ENCODE peak calls at places on chromosome 21, in ten cellular contexts. One of them, this sample, is unnamed.

GRCh38 chr21:17779486-17779885 is 39.7 kb downstream of the C21orf91 start:
- DNase-seq in stimulated activated CD4-positive, alpha-beta T cell treated with anti-CD3 and anti-CD28 coated beads, Interleukin-2, amount 100 ng/mL, for 4 hours: no peak
- DNase-seq in body of pancreas: no peak
- DNase-seq in ACHN: no peak
- DNase-seq in type B pancreatic cell: no peak
- DNase-seq in thoracic aorta: no peak
- DNase-seq in AG20443: no peak
- DNase-seq in activated CD4-positive, CD25-positive, alpha-beta regulatory T cell treated with anti-CD3 and anti-CD28 coated beads, Interleukin-2, amount 50 U/mL, for 16 hours: no peak
- DNase-seq in neural crest cell: no peak
- DNase-seq in stimulated activated CD8-positive, alpha-beta memory T cell treated with anti-CD3 and anti-CD28 coated beads, Interleukin-12 subunit alpha, Interleukin-12 subunit beta, amount 100 ng/mL, for 4 hours: no peak
- DNase-seq in this sample: no peak

GRCh38 chr21:38343691-38344090 is 86.9 kb downstream of the KCNJ15 start:
- DNase-seq in stimulated activated CD4-positive, alpha-beta T cell treated with anti-CD3 and anti-CD28 coated beads, Interleukin-2, amount 100 ng/mL, for 4 hours: no peak
- DNase-seq in body of pancreas: peak; percentile 80
- DNase-seq in ACHN: no peak
- DNase-seq in type B pancreatic cell: no peak
- DNase-seq in thoracic aorta: peak; percentile 89
- DNase-seq in AG20443: peak; percentile 47
- DNase-seq in activated CD4-positive, CD25-positive, alpha-beta regulatory T cell treated with anti-CD3 and anti-CD28 coated beads, Interleukin-2, amount 50 U/mL, for 16 hours: no peak
- DNase-seq in neural crest cell: no peak
- DNase-seq in stimulated activated CD8-positive, alpha-beta memory T cell treated with anti-CD3 and anti-CD28 coated beads, Interleukin-12 subunit alpha, Interleukin-12 subunit beta, amount 100 ng/mL, for 4 hours: no peak
- DNase-seq in this sample: no peak

GRCh38 chr21:43195131-43196021 is 26.6 kb downstream of the CRYAA start:
- DNase-seq in stimulated activated CD4-positive, alpha-beta T cell treated with anti-CD3 and anti-CD28 coated beads, Interleukin-2, amount 100 ng/mL, for 4 hours: no peak
- DNase-seq in body of pancreas: peak; percentile 39
- DNase-seq in ACHN: no peak
- DNase-seq in type B pancreatic cell: peak; percentile 59
- DNase-seq in thoracic aorta: no peak
- DNase-seq in AG20443: no peak
- DNase-seq in activated CD4-positive, CD25-positive, alpha-beta regulatory T cell treated with anti-CD3 and anti-CD28 coated beads, Interleukin-2, amount 50 U/mL, for 16 hours: no peak
- DNase-seq in neural crest cell: no peak
- DNase-seq in stimulated activated CD8-positive, alpha-beta memory T cell treated with anti-CD3 and anti-CD28 coated beads, Interleukin-12 subunit alpha, Interleukin-12 subunit beta, amount 100 ng/mL, for 4 hours: no peak
- DNase-seq in this sample: no peak

GRCh38 chr21:19076031-19076430 is 672.4 kb upstream of the TMPRSS15 start:
- DNase-seq in stimulated activated CD4-positive, alpha-beta T cell treated with anti-CD3 and anti-CD28 coated beads, Interleukin-2, amount 100 ng/mL, for 4 hours: no peak
- DNase-seq in body of pancreas: no peak
- DNase-seq in ACHN: no peak
- DNase-seq in type B pancreatic cell: no peak
- DNase-seq in thoracic aorta: no peak
- DNase-seq in AG20443: no peak
- DNase-seq in activated CD4-positive, CD25-positive, alpha-beta regulatory T cell treated with anti-CD3 and anti-CD28 coated beads, Interleukin-2, amount 50 U/mL, for 16 hours: no peak
- DNase-seq in neural crest cell: no peak
- DNase-seq in stimulated activated CD8-positive, alpha-beta memory T cell treated with anti-CD3 and anti-CD28 coated beads, Interleukin-12 subunit alpha, Interleukin-12 subunit beta, amount 100 ng/mL, for 4 hours: no peak
- DNase-seq in this sample: no peak

GRCh38 chr21:38914531-38915385 is 109.0 kb downstream of the ETS2 start:
- DNase-seq in stimulated activated CD4-positive, alpha-beta T cell treated with anti-CD3 and anti-CD28 coated beads, Interleukin-2, amount 100 ng/mL, for 4 hours: no peak
- DNase-seq in body of pancreas: no peak
- DNase-seq in ACHN: no peak
- DNase-seq in type B pancreatic cell: no peak
- DNase-seq in thoracic aorta: no peak
- DNase-seq in AG20443: no peak
- DNase-seq in activated CD4-positive, CD25-positive, alpha-beta regulatory T cell treated with anti-CD3 and anti-CD28 coated beads, Interleukin-2, amount 50 U/mL, for 16 hours: no peak
- DNase-seq in neural crest cell: no peak
- DNase-seq in stimulated activated CD8-positive, alpha-beta memory T cell treated with anti-CD3 and anti-CD28 coated beads, Interleukin-12 subunit alpha, Interleukin-12 subunit beta, amount 100 ng/mL, for 4 hours: no peak
- DNase-seq in this sample: no peak

GRCh38 chr21:43574741-43575465 is 84.4 kb downstream of the HSF2BP start:
- DNase-seq in stimulated activated CD4-positive, alpha-beta T cell treated with anti-CD3 and anti-CD28 coated beads, Interleukin-2, amount 100 ng/mL, for 4 hours: no peak
- DNase-seq in body of pancreas: peak; percentile 59
- DNase-seq in ACHN: no peak
- DNase-seq in type B pancreatic cell: no peak
- DNase-seq in thoracic aorta: no peak
- DNase-seq in AG20443: no peak
- DNase-seq in activated CD4-positive, CD25-positive, alpha-beta regulatory T cell treated with anti-CD3 and anti-CD28 coated beads, Interleukin-2, amount 50 U/mL, for 16 hours: no peak
- DNase-seq in neural crest cell: no peak
- DNase-seq in stimulated activated CD8-positive, alpha-beta memory T cell treated with anti-CD3 and anti-CD28 coated beads, Interleukin-12 subunit alpha, Interleukin-12 subunit beta, amount 100 ng/mL, for 4 hours: no peak
- DNase-seq in this sample: no peak

GRCh38 chr21:45405271-45405818 is 380 bp downstream of the COL18A1 start:
- DNase-seq in stimulated activated CD4-positive, alpha-beta T cell treated with anti-CD3 and anti-CD28 coated beads, Interleukin-2, amount 100 ng/mL, for 4 hours: no peak
- DNase-seq in body of pancreas: no peak
- DNase-seq in ACHN: peak; percentile 52
- DNase-seq in type B pancreatic cell: no peak
- DNase-seq in thoracic aorta: no peak
- DNase-seq in AG20443: peak; percentile 86
- DNase-seq in activated CD4-positive, CD25-positive, alpha-beta regulatory T cell treated with anti-CD3 and anti-CD28 coated beads, Interleukin-2, amount 50 U/mL, for 16 hours: no peak
- DNase-seq in neural crest cell: no peak
- DNase-seq in stimulated activated CD8-positive, alpha-beta memory T cell treated with anti-CD3 and anti-CD28 coated beads, Interleukin-12 subunit alpha, Interleukin-12 subunit beta, amount 100 ng/mL, for 4 hours: no peak
- DNase-seq in this sample: no peak

GRCh38 chr21:34074283-34075098 is 1.1 kb downstream of the MRPS6 start:
- DNase-seq in stimulated activated CD4-positive, alpha-beta T cell treated with anti-CD3 and anti-CD28 coated beads, Interleukin-2, amount 100 ng/mL, for 4 hours: no peak
- DNase-seq in body of pancreas: no peak
- DNase-seq in ACHN: peak; percentile 5
- DNase-seq in type B pancreatic cell: no peak
- DNase-seq in thoracic aorta: no peak
- DNase-seq in AG20443: no peak
- DNase-seq in activated CD4-positive, CD25-positive, alpha-beta regulatory T cell treated with anti-CD3 and anti-CD28 coated beads, Interleukin-2, amount 50 U/mL, for 16 hours: no peak
- DNase-seq in neural crest cell: peak; percentile 8
- DNase-seq in stimulated activated CD8-positive, alpha-beta memory T cell treated with anti-CD3 and anti-CD28 coated beads, Interleukin-12 subunit alpha, Interleukin-12 subunit beta, amount 100 ng/mL, for 4 hours: no peak
- DNase-seq in this sample: no peak

GRCh38 chr21:25331286-25331685 is 276.0 kb downstream of the MRPL39 start:
- DNase-seq in stimulated activated CD4-positive, alpha-beta T cell treated with anti-CD3 and anti-CD28 coated beads, Interleukin-2, amount 100 ng/mL, for 4 hours: no peak
- DNase-seq in body of pancreas: no peak
- DNase-seq in ACHN: no peak
- DNase-seq in type B pancreatic cell: no peak
- DNase-seq in thoracic aorta: no peak
- DNase-seq in AG20443: no peak
- DNase-seq in activated CD4-positive, CD25-positive, alpha-beta regulatory T cell treated with anti-CD3 and anti-CD28 coated beads, Interleukin-2, amount 50 U/mL, for 16 hours: no peak
- DNase-seq in neural crest cell: no peak
- DNase-seq in stimulated activated CD8-positive, alpha-beta memory T cell treated with anti-CD3 and anti-CD28 coated beads, Interleukin-12 subunit alpha, Interleukin-12 subunit beta, amount 100 ng/mL, for 4 hours: no peak
- DNase-seq in this sample: no peak

GRCh38 chr21:16768096-16768495 is 744.7 kb upstream of the CXADR start:
- DNase-seq in stimulated activated CD4-positive, alpha-beta T cell treated with anti-CD3 and anti-CD28 coated beads, Interleukin-2, amount 100 ng/mL, for 4 hours: no peak
- DNase-seq in body of pancreas: no peak
- DNase-seq in ACHN: no peak
- DNase-seq in type B pancreatic cell: no peak
- DNase-seq in thoracic aorta: no peak
- DNase-seq in AG20443: no peak
- DNase-seq in activated CD4-positive, CD25-positive, alpha-beta regulatory T cell treated with anti-CD3 and anti-CD28 coated beads, Interleukin-2, amount 50 U/mL, for 16 hours: no peak
- DNase-seq in neural crest cell: no peak
- DNase-seq in stimulated activated CD8-positive, alpha-beta memory T cell treated with anti-CD3 and anti-CD28 coated beads, Interleukin-12 subunit alpha, Interleukin-12 subunit beta, amount 100 ng/mL, for 4 hours: no peak
- DNase-seq in this sample: no peak

GRCh38 chr21:29114765-29115164 is 15.7 kb upstream of the MAP3K7CL start:
- DNase-seq in stimulated activated CD4-positive, alpha-beta T cell treated with anti-CD3 and anti-CD28 coated beads, Interleukin-2, amount 100 ng/mL, for 4 hours: no peak
- DNase-seq in body of pancreas: no peak
- DNase-seq in ACHN: peak; percentile 32
- DNase-seq in type B pancreatic cell: no peak
- DNase-seq in thoracic aorta: no peak
- DNase-seq in AG20443: peak; percentile 61
- DNase-seq in activated CD4-positive, CD25-positive, alpha-beta regulatory T cell treated with anti-CD3 and anti-CD28 coated beads, Interleukin-2, amount 50 U/mL, for 16 hours: no peak
- DNase-seq in neural crest cell: no peak
- DNase-seq in stimulated activated CD8-positive, alpha-beta memory T cell treated with anti-CD3 and anti-CD28 coated beads, Interleukin-12 subunit alpha, Interleukin-12 subunit beta, amount 100 ng/mL, for 4 hours: no peak
- DNase-seq in this sample: no peak

GRCh38 chr21:45886610-45887026 is 95.0 kb upstream of the COL6A1 start:
- DNase-seq in stimulated activated CD4-positive, alpha-beta T cell treated with anti-CD3 and anti-CD28 coated beads, Interleukin-2, amount 100 ng/mL, for 4 hours: peak; percentile 16
- DNase-seq in body of pancreas: no peak
- DNase-seq in ACHN: no peak
- DNase-seq in type B pancreatic cell: no peak
- DNase-seq in thoracic aorta: no peak
- DNase-seq in AG20443: no peak
- DNase-seq in activated CD4-positive, CD25-positive, alpha-beta regulatory T cell treated with anti-CD3 and anti-CD28 coated beads, Interleukin-2, amount 50 U/mL, for 16 hours: no peak
- DNase-seq in neural crest cell: no peak
- DNase-seq in stimulated activated CD8-positive, alpha-beta memory T cell treated with anti-CD3 and anti-CD28 coated beads, Interleukin-12 subunit alpha, Interleukin-12 subunit beta, amount 100 ng/mL, for 4 hours: no peak
- DNase-seq in this sample: no peak

GRCh38 chr21:41772351-41773080 is 5.7 kb upstream of the RIPK4 start:
- DNase-seq in stimulated activated CD4-positive, alpha-beta T cell treated with anti-CD3 and anti-CD28 coated beads, Interleukin-2, amount 100 ng/mL, for 4 hours: no peak
- DNase-seq in body of pancreas: no peak
- DNase-seq in ACHN: no peak
- DNase-seq in type B pancreatic cell: no peak
- DNase-seq in thoracic aorta: no peak
- DNase-seq in AG20443: no peak
- DNase-seq in activated CD4-positive, CD25-positive, alpha-beta regulatory T cell treated with anti-CD3 and anti-CD28 coated beads, Interleukin-2, amount 50 U/mL, for 16 hours: no peak
- DNase-seq in neural crest cell: no peak
- DNase-seq in stimulated activated CD8-positive, alpha-beta memory T cell treated with anti-CD3 and anti-CD28 coated beads, Interleukin-12 subunit alpha, Interleukin-12 subunit beta, amount 100 ng/mL, for 4 hours: no peak
- DNase-seq in this sample: no peak

GRCh38 chr21:40731206-40731605 is 115.8 kb downstream of the DSCAM start:
- DNase-seq in stimulated activated CD4-positive, alpha-beta T cell treated with anti-CD3 and anti-CD28 coated beads, Interleukin-2, amount 100 ng/mL, for 4 hours: no peak
- DNase-seq in body of pancreas: no peak
- DNase-seq in ACHN: no peak
- DNase-seq in type B pancreatic cell: no peak
- DNase-seq in thoracic aorta: no peak
- DNase-seq in AG20443: no peak
- DNase-seq in activated CD4-positive, CD25-positive, alpha-beta regulatory T cell treated with anti-CD3 and anti-CD28 coated beads, Interleukin-2, amount 50 U/mL, for 16 hours: no peak
- DNase-seq in neural crest cell: no peak
- DNase-seq in stimulated activated CD8-positive, alpha-beta memory T cell treated with anti-CD3 and anti-CD28 coated beads, Interleukin-12 subunit alpha, Interleukin-12 subunit beta, amount 100 ng/mL, for 4 hours: no peak
- DNase-seq in this sample: no peak

GRCh38 chr21:27827972-27828371 is 861.1 kb upstream of the ADAMTS5 start:
- DNase-seq in stimulated activated CD4-positive, alpha-beta T cell treated with anti-CD3 and anti-CD28 coated beads, Interleukin-2, amount 100 ng/mL, for 4 hours: no peak
- DNase-seq in body of pancreas: no peak
- DNase-seq in ACHN: no peak
- DNase-seq in type B pancreatic cell: no peak
- DNase-seq in thoracic aorta: no peak
- DNase-seq in AG20443: no peak
- DNase-seq in activated CD4-positive, CD25-positive, alpha-beta regulatory T cell treated with anti-CD3 and anti-CD28 coated beads, Interleukin-2, amount 50 U/mL, for 16 hours: no peak
- DNase-seq in neural crest cell: no peak
- DNase-seq in stimulated activated CD8-positive, alpha-beta memory T cell treated with anti-CD3 and anti-CD28 coated beads, Interleukin-12 subunit alpha, Interleukin-12 subunit beta, amount 100 ng/mL, for 4 hours: no peak
- DNase-seq in this sample: no peak

GRCh38 chr21:46544003-46544402 is 60.9 kb downstream of the S100B start:
- DNase-seq in stimulated activated CD4-positive, alpha-beta T cell treated with anti-CD3 and anti-CD28 coated beads, Interleukin-2, amount 100 ng/mL, for 4 hours: no peak
- DNase-seq in body of pancreas: no peak
- DNase-seq in ACHN: no peak
- DNase-seq in type B pancreatic cell: no peak
- DNase-seq in thoracic aorta: no peak
- DNase-seq in AG20443: no peak
- DNase-seq in activated CD4-positive, CD25-positive, alpha-beta regulatory T cell treated with anti-CD3 and anti-CD28 coated beads, Interleukin-2, amount 50 U/mL, for 16 hours: no peak
- DNase-seq in neural crest cell: no peak
- DNase-seq in stimulated activated CD8-positive, alpha-beta memory T cell treated with anti-CD3 and anti-CD28 coated beads, Interleukin-12 subunit alpha, Interleukin-12 subunit beta, amount 100 ng/mL, for 4 hours: no peak
- DNase-seq in this sample: no peak

GRCh38 chr21:44709426-44710293 is 1.7 kb downstream of the TSPEAR start:
- DNase-seq in stimulated activated CD4-positive, alpha-beta T cell treated with anti-CD3 and anti-CD28 coated beads, Interleukin-2, amount 100 ng/mL, for 4 hours: peak; percentile 33
- DNase-seq in body of pancreas: no peak
- DNase-seq in ACHN: no peak
- DNase-seq in type B pancreatic cell: peak; percentile 67
- DNase-seq in thoracic aorta: no peak
- DNase-seq in AG20443: peak; percentile 20
- DNase-seq in activated CD4-positive, CD25-positive, alpha-beta regulatory T cell treated with anti-CD3 and anti-CD28 coated beads, Interleukin-2, amount 50 U/mL, for 16 hours: no peak
- DNase-seq in neural crest cell: no peak
- DNase-seq in stimulated activated CD8-positive, alpha-beta memory T cell treated with anti-CD3 and anti-CD28 coated beads, Interleukin-12 subunit alpha, Interleukin-12 subunit beta, amount 100 ng/mL, for 4 hours: no peak
- DNase-seq in this sample: no peak

GRCh38 chr21:46393451-46393940 is 65.2 kb upstream of the DIP2A start:
- DNase-seq in stimulated activated CD4-positive, alpha-beta T cell treated with anti-CD3 and anti-CD28 coated beads, Interleukin-2, amount 100 ng/mL, for 4 hours: no peak
- DNase-seq in body of pancreas: no peak
- DNase-seq in ACHN: no peak
- DNase-seq in type B pancreatic cell: no peak
- DNase-seq in thoracic aorta: no peak
- DNase-seq in AG20443: no peak
- DNase-seq in activated CD4-positive, CD25-positive, alpha-beta regulatory T cell treated with anti-CD3 and anti-CD28 coated beads, Interleukin-2, amount 50 U/mL, for 16 hours: no peak
- DNase-seq in neural crest cell: no peak
- DNase-seq in stimulated activated CD8-positive, alpha-beta memory T cell treated with anti-CD3 and anti-CD28 coated beads, Interleukin-12 subunit alpha, Interleukin-12 subunit beta, amount 100 ng/mL, for 4 hours: no peak
- DNase-seq in this sample: no peak

GRCh38 chr21:16198546-16198945 is 468.8 kb downstream of the USP25 start:
- DNase-seq in stimulated activated CD4-positive, alpha-beta T cell treated with anti-CD3 and anti-CD28 coated beads, Interleukin-2, amount 100 ng/mL, for 4 hours: no peak
- DNase-seq in body of pancreas: no peak
- DNase-seq in ACHN: no peak
- DNase-seq in type B pancreatic cell: no peak
- DNase-seq in thoracic aorta: no peak
- DNase-seq in AG20443: no peak
- DNase-seq in activated CD4-positive, CD25-positive, alpha-beta regulatory T cell treated with anti-CD3 and anti-CD28 coated beads, Interleukin-2, amount 50 U/mL, for 16 hours: no peak
- DNase-seq in neural crest cell: no peak
- DNase-seq in stimulated activated CD8-positive, alpha-beta memory T cell treated with anti-CD3 and anti-CD28 coated beads, Interleukin-12 subunit alpha, Interleukin-12 subunit beta, amount 100 ng/mL, for 4 hours: no peak
- DNase-seq in this sample: no peak

GRCh38 chr21:29501451-29501850 is 202.7 kb downstream of the BACH1 start:
- DNase-seq in stimulated activated CD4-positive, alpha-beta T cell treated with anti-CD3 and anti-CD28 coated beads, Interleukin-2, amount 100 ng/mL, for 4 hours: no peak
- DNase-seq in body of pancreas: no peak
- DNase-seq in ACHN: no peak
- DNase-seq in type B pancreatic cell: no peak
- DNase-seq in thoracic aorta: no peak
- DNase-seq in AG20443: peak; percentile 31
- DNase-seq in activated CD4-positive, CD25-positive, alpha-beta regulatory T cell treated with anti-CD3 and anti-CD28 coated beads, Interleukin-2, amount 50 U/mL, for 16 hours: no peak
- DNase-seq in neural crest cell: no peak
- DNase-seq in stimulated activated CD8-positive, alpha-beta memory T cell treated with anti-CD3 and anti-CD28 coated beads, Interleukin-12 subunit alpha, Interleukin-12 subunit beta, amount 100 ng/mL, for 4 hours: no peak
- DNase-seq in this sample: no peak

GRCh38 chr21:45098867-45099266 is 24.5 kb downstream of the ADARB1 start:
- DNase-seq in stimulated activated CD4-positive, alpha-beta T cell treated with anti-CD3 and anti-CD28 coated beads, Interleukin-2, amount 100 ng/mL, for 4 hours: no peak
- DNase-seq in body of pancreas: no peak
- DNase-seq in ACHN: peak; percentile 30
- DNase-seq in type B pancreatic cell: no peak
- DNase-seq in thoracic aorta: no peak
- DNase-seq in AG20443: no peak
- DNase-seq in activated CD4-positive, CD25-positive, alpha-beta regulatory T cell treated with anti-CD3 and anti-CD28 coated beads, Interleukin-2, amount 50 U/mL, for 16 hours: no peak
- DNase-seq in neural crest cell: no peak
- DNase-seq in stimulated activated CD8-positive, alpha-beta memory T cell treated with anti-CD3 and anti-CD28 coated beads, Interleukin-12 subunit alpha, Interleukin-12 subunit beta, amount 100 ng/mL, for 4 hours: no peak
- DNase-seq in this sample: no peak

GRCh38 chr21:42722153-42722552 is 68.7 kb downstream of the PDE9A start:
- DNase-seq in stimulated activated CD4-positive, alpha-beta T cell treated with anti-CD3 and anti-CD28 coated beads, Interleukin-2, amount 100 ng/mL, for 4 hours: no peak
- DNase-seq in body of pancreas: no peak
- DNase-seq in ACHN: no peak
- DNase-seq in type B pancreatic cell: no peak
- DNase-seq in thoracic aorta: no peak
- DNase-seq in AG20443: no peak
- DNase-seq in activated CD4-positive, CD25-positive, alpha-beta regulatory T cell treated with anti-CD3 and anti-CD28 coated beads, Interleukin-2, amount 50 U/mL, for 16 hours: no peak
- DNase-seq in neural crest cell: no peak
- DNase-seq in stimulated activated CD8-positive, alpha-beta memory T cell treated with anti-CD3 and anti-CD28 coated beads, Interleukin-12 subunit alpha, Interleukin-12 subunit beta, amount 100 ng/mL, for 4 hours: no peak
- DNase-seq in this sample: no peak

GRCh38 chr21:15293251-15293650 is 228.5 kb upstream of the NRIP1 start:
- DNase-seq in stimulated activated CD4-positive, alpha-beta T cell treated with anti-CD3 and anti-CD28 coated beads, Interleukin-2, amount 100 ng/mL, for 4 hours: no peak
- DNase-seq in body of pancreas: no peak
- DNase-seq in ACHN: peak; percentile 68
- DNase-seq in type B pancreatic cell: no peak
- DNase-seq in thoracic aorta: no peak
- DNase-seq in AG20443: peak; percentile 59
- DNase-seq in activated CD4-positive, CD25-positive, alpha-beta regulatory T cell treated with anti-CD3 and anti-CD28 coated beads, Interleukin-2, amount 50 U/mL, for 16 hours: no peak
- DNase-seq in neural crest cell: no peak
- DNase-seq in stimulated activated CD8-positive, alpha-beta memory T cell treated with anti-CD3 and anti-CD28 coated beads, Interleukin-12 subunit alpha, Interleukin-12 subunit beta, amount 100 ng/mL, for 4 hours: no peak
- DNase-seq in this sample: no peak

GRCh38 chr21:37863842-37864241 is 52.4 kb downstream of the KCNJ6 start:
- DNase-seq in stimulated activated CD4-positive, alpha-beta T cell treated with anti-CD3 and anti-CD28 coated beads, Interleukin-2, amount 100 ng/mL, for 4 hours: no peak
- DNase-seq in body of pancreas: peak; percentile 43
- DNase-seq in ACHN: no peak
- DNase-seq in type B pancreatic cell: no peak
- DNase-seq in thoracic aorta: no peak
- DNase-seq in AG20443: no peak
- DNase-seq in activated CD4-positive, CD25-positive, alpha-beta regulatory T cell treated with anti-CD3 and anti-CD28 coated beads, Interleukin-2, amount 50 U/mL, for 16 hours: no peak
- DNase-seq in neural crest cell: no peak
- DNase-seq in stimulated activated CD8-positive, alpha-beta memory T cell treated with anti-CD3 and anti-CD28 coated beads, Interleukin-12 subunit alpha, Interleukin-12 subunit beta, amount 100 ng/mL, for 4 hours: no peak
- DNase-seq in this sample: no peak

GRCh38 chr21:38306407-38306806 is 49.6 kb downstream of the KCNJ15 start:
- DNase-seq in stimulated activated CD4-positive, alpha-beta T cell treated with anti-CD3 and anti-CD28 coated beads, Interleukin-2, amount 100 ng/mL, for 4 hours: no peak
- DNase-seq in body of pancreas: no peak
- DNase-seq in ACHN: no peak
- DNase-seq in type B pancreatic cell: no peak
- DNase-seq in thoracic aorta: no peak
- DNase-seq in AG20443: no peak
- DNase-seq in activated CD4-positive, CD25-positive, alpha-beta regulatory T cell treated with anti-CD3 and anti-CD28 coated beads, Interleukin-2, amount 50 U/mL, for 16 hours: no peak
- DNase-seq in neural crest cell: no peak
- DNase-seq in stimulated activated CD8-positive, alpha-beta memory T cell treated with anti-CD3 and anti-CD28 coated beads, Interleukin-12 subunit alpha, Interleukin-12 subunit beta, amount 100 ng/mL, for 4 hours: no peak
- DNase-seq in this sample: no peak

GRCh38 chr21:42298237-42298636 is 17.0 kb downstream of the TFF3 start:
- DNase-seq in stimulated activated CD4-positive, alpha-beta T cell treated with anti-CD3 and anti-CD28 coated beads, Interleukin-2, amount 100 ng/mL, for 4 hours: no peak
- DNase-seq in body of pancreas: no peak
- DNase-seq in ACHN: no peak
- DNase-seq in type B pancreatic cell: no peak
- DNase-seq in thoracic aorta: no peak
- DNase-seq in AG20443: no peak
- DNase-seq in activated CD4-positive, CD25-positive, alpha-beta regulatory T cell treated with anti-CD3 and anti-CD28 coated beads, Interleukin-2, amount 50 U/mL, for 16 hours: no peak
- DNase-seq in neural crest cell: no peak
- DNase-seq in stimulated activated CD8-positive, alpha-beta memory T cell treated with anti-CD3 and anti-CD28 coated beads, Interleukin-12 subunit alpha, Interleukin-12 subunit beta, amount 100 ng/mL, for 4 hours: no peak
- DNase-seq in this sample: no peak

GRCh38 chr21:43819511-43820405 is 30.4 kb downstream of the RRP1 start:
- DNase-seq in stimulated activated CD4-positive, alpha-beta T cell treated with anti-CD3 and anti-CD28 coated beads, Interleukin-2, amount 100 ng/mL, for 4 hours: no peak
- DNase-seq in body of pancreas: no peak
- DNase-seq in ACHN: no peak
- DNase-seq in type B pancreatic cell: no peak
- DNase-seq in thoracic aorta: no peak
- DNase-seq in AG20443: no peak
- DNase-seq in activated CD4-positive, CD25-positive, alpha-beta regulatory T cell treated with anti-CD3 and anti-CD28 coated beads, Interleukin-2, amount 50 U/mL, for 16 hours: no peak
- DNase-seq in neural crest cell: no peak
- DNase-seq in stimulated activated CD8-positive, alpha-beta memory T cell treated with anti-CD3 and anti-CD28 coated beads, Interleukin-12 subunit alpha, Interleukin-12 subunit beta, amount 100 ng/mL, for 4 hours: no peak
- DNase-seq in this sample: no peak

GRCh38 chr21:45872902-45873301 is 108.7 kb upstream of the COL6A1 start:
- DNase-seq in stimulated activated CD4-positive, alpha-beta T cell treated with anti-CD3 and anti-CD28 coated beads, Interleukin-2, amount 100 ng/mL, for 4 hours: no peak
- DNase-seq in body of pancreas: no peak
- DNase-seq in ACHN: no peak
- DNase-seq in type B pancreatic cell: no peak
- DNase-seq in thoracic aorta: no peak
- DNase-seq in AG20443: no peak
- DNase-seq in activated CD4-positive, CD25-positive, alpha-beta regulatory T cell treated with anti-CD3 and anti-CD28 coated beads, Interleukin-2, amount 50 U/mL, for 16 hours: no peak
- DNase-seq in neural crest cell: no peak
- DNase-seq in stimulated activated CD8-positive, alpha-beta memory T cell treated with anti-CD3 and anti-CD28 coated beads, Interleukin-12 subunit alpha, Interleukin-12 subunit beta, amount 100 ng/mL, for 4 hours: no peak
- DNase-seq in this sample: no peak